ENCODE peak calls at places on chromosomes 11 and 22, in five cellular contexts. H, R, G, T and C are unnamed samples.

GRCh38 chr11:1205121-1205986 is 17.5 kb upstream of the MUC5B start:
- DNase-seq in T (peak; percentile 11), G (no peak), R (no peak), H (no peak), C (peak; percentile 6)

GRCh38 chr22:31952459-31952858 is 8.1 kb downstream of the YWHAH start:
- DNase-seq in R (no peak), G (no peak), H (no peak), T (no peak), C (no peak)

GRCh38 chr11:62708423-62709261 is 1.2 kb downstream of the GNG3 start:
- DNase-seq in H (no peak), R (peak; percentile 48), G (peak; percentile 75), T (no peak), C (peak; percentile 67)

GRCh38 chr11:74783241-74783871 is 34.7 kb downstream of the RNF169 start:
- DNase-seq in H (peak; percentile 78), R (no peak), G (no peak), T (no peak), C (no peak)

GRCh38 chr11:120482149-120482548 is 29.4 kb upstream of the GRIK4 start:
- DNase-seq in T (no peak), H (no peak), G (no peak), R (no peak), C (peak; percentile 82)

GRCh38 chr11:70054020-70054419 is 24.1 kb upstream of the ANO1 start:
- DNase-seq in G (no peak), H (no peak), R (no peak), T (no peak), C (no peak)

GRCh38 chr11:64304032-64304315 is 1.4 kb upstream of the ESRRA start:
- DNase-seq in T (no peak), H (no peak), G (no peak), R (no peak), C (no peak)

GRCh38 chr11:130634981-130635473 is 186.6 kb downstream of the ADAMTS15 start:
- DNase-seq in R (no peak), H (no peak), G (no peak), T (peak; percentile 55), C (no peak)

GRCh38 chr11:128405693-128406364 is 181.5 kb downstream of the ETS1 start:
- DNase-seq in H (no peak), T (no peak), R (no peak), G (no peak), C (no peak)

GRCh38 chr22:46355369-46355995 is 20.0 kb downstream of the TRMU start:
- DNase-seq in G (peak; percentile 84), R (peak; percentile 42), H (peak; percentile 59), T (peak; percentile 75), C (peak; percentile 59)

GRCh38 chr11:117068303-117068860 is 29.8 kb downstream of the SIK3 start:
- DNase-seq in G (no peak), T (no peak), R (no peak), H (no peak), C (no peak)

GRCh38 chr22:44659140-44659539 is 42.9 kb upstream of the PRR5 start:
- DNase-seq in G (no peak), R (no peak), T (no peak), H (no peak), C (no peak)

GRCh38 chr11:58656348-58656747 is 33.9 kb downstream of the CNTF start:
- DNase-seq in G (no peak), H (no peak), R (no peak), T (no peak), C (no peak)

GRCh38 chr11:86594746-86595145 is 77.7 kb downstream of the ME3 start:
- DNase-seq in H (no peak), R (no peak), G (no peak), T (no peak), C (no peak)

GRCh38 chr11:299081-299891 is at the start of gene IFITM5:
- DNase-seq in H (no peak), R (no peak), G (no peak), T (peak; percentile 19), C (no peak)

GRCh38 chr11:72239296-72239848 is 4.6 kb downstream of the PHOX2A start:
- DNase-seq in H (no peak), G (peak; percentile 59), T (peak; percentile 80), R (no peak), C (no peak)

GRCh38 chr22:41857160-41857859 is 24.4 kb downstream of the SREBF2 start:
- DNase-seq in R (peak; percentile 44), T (peak; percentile 41), G (peak; percentile 78), H (peak; percentile 84), C (peak; percentile 74)

GRCh38 chr11:77093056-77093891 is 9.4 kb upstream of the OMP start:
- DNase-seq in T (peak; percentile 21), H (no peak), R (no peak), G (no peak), C (no peak)

GRCh38 chr11:3340025-3340424 is 38.9 kb downstream of the ZNF195 start:
- DNase-seq in G (no peak), H (no peak), R (no peak), T (no peak), C (no peak)

GRCh38 chr11:69925366-69926196 is 106.4 kb upstream of the FGF3 start:
- DNase-seq in T (no peak), R (no peak), H (no peak), G (no peak), C (no peak)

GRCh38 chr11:76131585-76131984 is 74.7 kb downstream of the WNT11 start:
- DNase-seq in R (no peak), H (no peak), T (no peak), G (no peak), C (no peak)

GRCh38 chr22:47356433-47357011 is 594.1 kb downstream of the TBC1D22A start:
- DNase-seq in R (no peak), H (no peak), T (no peak), G (no peak), C (no peak)

GRCh38 chr11:120748485-120748814 is 236.9 kb downstream of the GRIK4 start:
- DNase-seq in G (no peak), T (no peak), R (peak; percentile 21), H (no peak), C (no peak)

GRCh38 chr11:17876827-17877226 is 136.0 kb downstream of the SERGEF start:
- DNase-seq in R (no peak), G (no peak), T (no peak), H (no peak), C (no peak)

GRCh38 chr22:29031236-29031982 is 30.2 kb downstream of the C22orf31 start:
- DNase-seq in R (no peak), G (no peak), H (no peak), T (peak; percentile 73), C (peak; percentile 93)

GRCh38 chr11:122126024-122126678 is 10.1 kb upstream of the BLID start:
- DNase-seq in H (no peak), T (no peak), R (no peak), G (no peak), C (no peak)

GRCh38 chr11:118625036-118625690 is 17.7 kb downstream of the PHLDB1 start:
- DNase-seq in R (no peak), G (no peak), H (no peak), T (no peak), C (no peak)

GRCh38 chr11:103920449-103920848 is 116.0 kb upstream of the DDI1 start:
- DNase-seq in T (no peak), H (no peak), G (no peak), R (no peak), C (no peak)

GRCh38 chr11:102836290-102836875 is 7.0 kb downstream of the MMP3 start:
- DNase-seq in G (no peak), H (no peak), T (no peak), R (no peak), C (no peak)